ENCODE peak calls at places on chromosomes 16 and 17, in eight cellular contexts. H is H1, B is PC-9, I is PC-3, G is hepatocyte, D is astrocyte, F is mammary epithelial cell, L is neural progenitor cell. A is an unnamed sample.

GRCh38 chr17:19672009-19672837 is 23.7 kb downstream of the ALDH3A2 start:
- DNase-seq in B (no peak), G (peak), I (peak), D (no peak), F (no peak), H (no peak), L (no peak), A (peak)

GRCh38 chr17:80095844-80096475 is 5.4 kb upstream of the GAA start:
- DNase-seq in F (no peak), B (no peak), I (no peak), L (no peak), G (peak), H (no peak), D (no peak), A (no peak)

GRCh38 chr16:140175-140857 is 1.8 kb upstream of the NPRL3 start:
- DNase-seq in H (no peak), L (no peak), F (no peak), B (no peak), I (no peak), G (no peak), D (no peak), A (no peak)

GRCh38 chr17:69060835-69061234 is at the start of gene ABCA9:
- DNase-seq in H (no peak), F (no peak), D (peak), L (no peak), I (no peak), G (no peak), B (no peak), A (peak)

GRCh38 chr17:36049643-36050042 is 14.4 kb upstream of the CCL18 start:
- DNase-seq in I (no peak), H (no peak), D (no peak), G (no peak), F (no peak), B (no peak), L (no peak), A (no peak)

GRCh38 chr16:30185683-30186421 is 2.5 kb downstream of the CORO1A start:
- DNase-seq in B (no peak), H (no peak), I (no peak), D (no peak), F (no peak), L (no peak), G (no peak), A (no peak)

GRCh38 chr16:12539185-12539929 is 264.3 kb downstream of the CPPED1 start:
- DNase-seq in I (peak), F (peak), H (no peak), L (no peak), D (peak), B (no peak), G (peak), A (peak)

GRCh38 chr16:2033057-2033911 is 6.6 kb downstream of the NHERF2 start:
- DNase-seq in H (no peak), F (peak), L (peak), I (peak), G (peak), B (no peak), D (peak), A (peak)

GRCh38 chr17:37447641-37448040 is 41.0 kb downstream of the TADA2A start:
- DNase-seq in I (peak), F (peak), B (peak), L (no peak), H (no peak), D (peak), G (no peak), A (peak)

GRCh38 chr17:83079766-83080616 is 582 bp downstream of the METRNL start:
- DNase-seq in I (no peak), H (no peak), G (peak), F (no peak), B (no peak), L (peak), D (no peak), A (no peak)

GRCh38 chr17:60134396-60135159 is 15.2 kb upstream of the CA4 start:
- DNase-seq in D (peak), L (no peak), G (no peak), B (no peak), F (no peak), I (no peak), H (no peak), A (peak)

GRCh38 chr16:80027007-80027965 is 426.7 kb upstream of the MAF start:
- DNase-seq in H (peak), F (peak), L (no peak), D (peak), G (peak), B (peak), I (peak), A (peak)

DNA sequence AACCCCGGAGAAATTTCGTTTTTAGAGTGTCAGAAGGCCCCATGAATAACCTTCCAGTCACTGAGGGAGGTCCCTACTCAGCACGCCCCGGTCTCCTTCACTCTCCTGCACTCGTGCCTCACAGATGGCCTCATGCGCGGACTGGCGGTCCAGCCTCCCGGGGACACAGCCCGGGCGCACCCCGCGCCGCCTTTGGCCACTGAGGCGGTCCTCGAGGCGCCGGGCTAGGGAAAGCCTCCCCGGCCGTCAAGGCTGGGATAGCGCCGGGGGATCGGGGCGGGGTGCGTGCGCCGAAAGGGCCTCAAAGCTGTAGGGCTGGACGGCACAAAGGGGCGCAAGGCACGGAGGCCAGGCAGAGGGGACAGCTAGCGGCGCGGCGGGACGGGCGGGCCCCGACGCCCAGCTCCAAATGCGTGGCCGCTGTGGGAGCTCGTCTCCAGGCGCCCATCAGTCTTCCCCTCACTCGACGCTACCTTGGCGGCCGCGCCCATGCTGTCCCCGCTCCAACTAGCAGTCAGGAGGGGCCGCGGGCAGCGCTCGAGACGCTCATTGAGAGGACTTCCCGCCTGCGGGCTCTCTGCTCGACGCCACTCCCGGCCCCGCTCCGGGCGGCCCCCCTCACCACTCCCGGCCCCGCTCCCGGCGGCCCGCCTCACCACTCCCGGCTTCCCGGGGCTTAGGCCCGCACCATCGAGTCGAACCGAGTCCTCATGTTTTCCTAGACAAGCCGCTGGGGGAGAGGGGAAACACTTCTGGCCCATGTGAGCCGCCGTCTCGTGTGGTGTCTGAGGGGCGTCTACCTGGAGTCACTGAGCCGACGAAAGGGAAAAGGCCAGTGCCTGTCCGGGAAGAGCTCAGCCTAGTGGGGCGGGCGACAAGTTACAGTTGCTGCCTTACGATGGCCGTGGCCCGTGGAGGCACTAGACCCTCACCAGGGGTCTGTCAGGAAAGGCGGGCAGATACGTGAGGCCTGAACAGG is at the start of gene USP6:
- DNase-seq in D (no peak), I (no peak), B (no peak), F (no peak), G (no peak), H (no peak), L (no peak), A (no peak)
- TF ChIP-seq EZH2 in D (peak), I (no peak), B (no peak), F (peak), G (no peak), H (no peak), L (no peak), A (peak)

DNA sequence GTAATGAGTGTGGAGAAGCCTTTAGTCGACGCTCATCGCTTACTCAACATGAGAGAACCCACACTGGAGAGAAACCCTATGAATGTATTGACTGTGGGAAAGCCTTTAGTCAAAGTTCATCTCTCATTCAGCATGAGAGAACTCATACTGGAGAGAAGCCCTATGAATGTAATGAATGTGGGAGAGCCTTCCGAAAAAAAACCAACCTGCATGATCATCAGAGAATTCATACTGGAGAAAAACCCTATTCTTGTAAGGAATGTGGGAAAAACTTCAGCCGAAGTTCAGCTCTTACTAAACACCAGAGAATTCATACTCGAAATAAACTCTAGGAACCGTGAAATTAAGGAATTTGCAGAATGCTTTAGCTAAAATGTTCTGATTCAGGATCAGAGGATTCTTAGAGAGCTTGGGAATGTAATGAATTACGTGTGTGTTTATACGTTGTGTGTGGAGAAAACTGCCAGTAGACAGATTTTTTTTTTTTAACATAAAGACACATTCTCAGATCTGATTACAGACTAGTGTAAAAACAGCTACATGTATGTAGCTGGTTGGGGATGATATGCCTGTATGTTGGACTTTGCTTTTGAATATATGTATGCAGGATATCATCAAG is 25.4 kb downstream of the ZFP90 start:
- DNase-seq in H (no peak), F (no peak), D (peak), I (no peak), L (peak), B (no peak), G (no peak), A (peak)
- H2AFZ ChIP-seq in H (no peak), F (no peak), D (no peak), I (no peak), L (no peak), B (no peak), G (no peak), A (no peak)

GRCh38 chr16:27254262-27254811 is 14.2 kb downstream of the NSMCE1 start:
- DNase-seq in I (no peak), F (peak), H (no peak), L (no peak), D (no peak), B (no peak), G (no peak), A (no peak)
- H3K4me3 ChIP-seq in I (no peak), F (no peak), H (no peak), L (no peak), D (no peak), B (no peak), G (no peak), A (no peak)

GRCh38 chr17:56595831-56596740 is 2.6 kb downstream of the NOG start:
- DNase-seq in B (peak), F (peak), D (no peak), I (peak), L (peak), G (peak), H (no peak), A (no peak)
- TF ChIP-seq EZH2 in B (no peak), F (no peak), D (no peak), I (no peak), L (no peak), G (no peak), H (no peak), A (no peak)

GRCh38 chr17:1908699-1909309 is 79.0 kb downstream of the RPA1 start:
- DNase-seq in B (peak), D (peak), H (no peak), G (peak), F (peak), L (peak), I (peak), A (peak)
- H2AFZ ChIP-seq in B (no peak), D (peak), H (no peak), G (no peak), F (peak), L (peak), I (peak), A (no peak)